ENCODE peak calls at places on chromosomes 2 and 18, in six cellular contexts. N is A549, K is prostate gland, X is PC-3, Z is colonic mucosa, P is right cardiac atrium. M is an unnamed sample.

GRCh38 chr18:25786778-25787177 is 303.6 kb downstream of the SS18 start:
- DNase-seq in N (no peak), K (no peak), X (peak), Z (no peak), P (no peak), M (no peak)

GRCh38 chr2:229582151-229582550 is 132.2 kb downstream of the DNER start:
- DNase-seq in N (no peak), K (no peak), X (no peak), Z (no peak), P (no peak), M (no peak)

GRCh38 chr2:226601881-226602280 is 197.7 kb downstream of the IRS1 start:
- DNase-seq in N (no peak), K (no peak), X (no peak), Z (no peak), P (no peak), M (no peak)

GRCh38 chr2:126761981-126762878 is 106.3 kb downstream of the GYPC start:
- DNase-seq in N (no peak), K (no peak), X (no peak), Z (no peak), P (no peak), M (peak)

GRCh38 chr2:128451084-128451483 is 132.4 kb upstream of the HS6ST1 start:
- DNase-seq in N (no peak), K (no peak), X (no peak), Z (peak), P (no peak), M (no peak)

GRCh38 chr2:58633576-58634365 is 392.6 kb upstream of the FANCL start:
- DNase-seq in N (peak), K (no peak), X (peak), Z (no peak), P (no peak), M (no peak)

GRCh38 chr2:176325732-176326131 is 56.5 kb downstream of the MTX2 start:
- DNase-seq in N (peak), K (no peak), X (no peak), Z (peak), P (no peak), M (no peak)

GRCh38 chr18:13612111-13612997 is 114.0 kb downstream of the FAM210A start:
- DNase-seq in N (no peak), K (no peak), X (no peak), Z (peak), P (no peak), M (peak)

GRCh38 chr2:66581461-66582363 is 146.8 kb downstream of the MEIS1 start:
- DNase-seq in N (no peak), K (no peak), X (no peak), Z (no peak), P (no peak), M (no peak)
- H3K4me3 ChIP-seq in N (no peak), K (peak), X (no peak), Z (peak), P (no peak), M (no peak)

GRCh38 chr2:44940612-44941464 is 664 bp upstream of the SIX3 start:
- DNase-seq in N (no peak), K (no peak), X (no peak), Z (no peak), P (no peak), M (no peak)

GRCh38 chr2:44941551-44942234 is at the start of gene SIX3:
- DNase-seq in N (peak), K (no peak), X (peak), Z (no peak), P (no peak), M (peak)

GRCh38 chr2:44943693-44944101 is 2.2 kb downstream of the SIX3 start:
- DNase-seq in N (no peak), K (no peak), X (no peak), Z (no peak), P (no peak), M (no peak)

GRCh38 chr2:44943031-44943692 is 1.7 kb downstream of the SIX3 start:
- DNase-seq in N (no peak), K (no peak), X (no peak), Z (no peak), P (no peak), M (no peak)

GRCh38 chr2:44942304-44943030 is 965 bp downstream of the SIX3 start:
- DNase-seq in N (no peak), K (no peak), X (no peak), Z (no peak), P (peak), M (no peak)
- H3K4me3 ChIP-seq in N (no peak), K (peak), X (peak), Z (peak), P (peak), M (no peak)

DNA sequence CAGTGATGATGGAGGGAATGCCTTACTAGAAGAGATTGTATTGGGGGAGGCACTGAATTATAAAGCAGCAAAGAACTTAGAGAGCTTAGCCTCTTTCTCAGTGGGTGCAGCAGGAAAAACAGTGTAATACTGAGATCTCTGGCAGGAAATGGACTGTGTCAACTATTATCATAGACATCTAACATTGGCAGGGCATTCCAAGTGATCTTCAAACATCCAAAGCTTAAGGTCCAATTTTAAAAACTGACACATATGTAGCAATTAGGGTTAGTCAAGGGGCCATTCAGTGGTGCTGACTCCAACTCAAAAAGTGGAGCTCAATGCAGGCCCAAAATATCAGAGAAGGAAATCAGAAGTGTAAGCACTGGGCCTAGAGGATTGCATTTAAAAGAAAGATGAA is 106.6 kb upstream of the DDX18 start:
- DNase-seq in N (no peak), K (no peak), X (no peak), Z (no peak), P (no peak), M (no peak)
- H3K4me3 ChIP-seq in N (no peak), K (no peak), X (no peak), Z (no peak), P (no peak), M (no peak)

GRCh38 chr18:48137354-48138208 is 207.1 kb upstream of the SMAD2 start:
- DNase-seq in N (no peak), K (no peak), X (peak), Z (peak), P (no peak), M (no peak)

GRCh38 chr18:48136544-48137353 is 206.3 kb upstream of the SMAD2 start:
- DNase-seq in N (no peak), K (peak), X (no peak), Z (peak), P (peak), M (no peak)

GRCh38 chr18:48134609-48135008 is 204.2 kb upstream of the SMAD2 start:
- DNase-seq in N (no peak), K (no peak), X (no peak), Z (no peak), P (no peak), M (no peak)

GRCh38 chr18:48135436-48135966 is 205.0 kb upstream of the SMAD2 start:
- DNase-seq in N (no peak), K (no peak), X (no peak), Z (peak), P (no peak), M (no peak)

GRCh38 chr18:48136051-48136543 is 205.6 kb upstream of the SMAD2 start:
- DNase-seq in N (no peak), K (no peak), X (no peak), Z (peak), P (peak), M (no peak)
- H3K4me3 ChIP-seq in N (peak), K (peak), X (peak), Z (peak), P (peak), M (no peak)

DNA sequence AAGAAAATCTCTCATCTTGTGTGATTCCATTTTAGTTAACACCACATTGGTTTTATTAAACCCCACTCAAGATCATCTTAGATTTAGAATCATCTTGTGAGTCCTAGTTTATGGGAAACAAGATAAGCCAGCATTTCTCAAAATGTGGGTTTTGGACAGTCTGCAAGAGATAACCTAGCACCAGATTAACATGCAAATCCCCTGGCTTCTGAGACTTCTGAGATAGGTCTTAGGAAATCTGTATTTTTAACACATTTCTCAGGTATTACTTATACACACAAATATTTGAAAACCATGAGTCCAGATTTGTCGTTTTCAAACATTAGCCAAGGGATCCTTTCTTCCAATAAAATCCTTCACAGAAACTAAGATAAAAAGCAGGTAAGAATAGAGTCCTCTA is 287.1 kb upstream of the FN1 start:
- DNase-seq in N (no peak), K (no peak), X (no peak), Z (no peak), P (no peak), M (no peak)
- H3K4me3 ChIP-seq in N (no peak), K (no peak), X (no peak), Z (no peak), P (no peak), M (no peak)

GRCh38 chr2:56337342-56337741 is 153.6 kb downstream of the CCDC85A start:
- DNase-seq in N (no peak), K (no peak), X (peak), Z (no peak), P (no peak), M (no peak)
- H3K4me3 ChIP-seq in N (no peak), K (no peak), X (no peak), Z (no peak), P (no peak), M (no peak)

GRCh38 chr18:57976230-57976773 is 67.7 kb upstream of the NEDD4L start:
- DNase-seq in N (no peak), K (no peak), X (no peak), Z (no peak), P (no peak), M (no peak)

GRCh38 chr18:57974585-57974984 is 69.4 kb upstream of the NEDD4L start:
- DNase-seq in N (no peak), K (no peak), X (no peak), Z (no peak), P (no peak), M (no peak)

GRCh38 chr18:57980573-57981348 is 63.3 kb upstream of the NEDD4L start:
- DNase-seq in N (no peak), K (no peak), X (no peak), Z (no peak), P (no peak), M (no peak)

GRCh38 chr18:57973889-57974288 is 70.1 kb upstream of the NEDD4L start:
- DNase-seq in N (no peak), K (no peak), X (no peak), Z (no peak), P (no peak), M (no peak)

DNA sequence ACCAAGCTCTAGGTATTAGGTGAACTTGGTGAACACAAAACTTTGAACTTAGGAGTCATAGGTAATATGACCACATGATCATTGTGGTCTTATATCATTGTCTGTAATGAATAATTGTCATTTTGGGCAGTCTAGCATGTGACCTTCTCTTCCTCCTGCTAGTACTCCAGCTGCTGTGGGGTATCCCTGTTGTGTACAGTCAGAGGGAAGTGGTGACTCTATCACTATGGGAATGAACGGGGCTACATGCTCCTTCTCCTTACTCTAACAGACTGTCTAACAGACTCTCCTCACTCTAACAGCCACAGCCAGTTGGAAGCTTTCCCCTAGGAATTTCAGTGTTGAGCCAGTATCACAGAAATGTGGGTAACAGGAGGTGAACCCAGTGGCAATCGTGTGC is 68.2 kb upstream of the NEDD4L start:
- DNase-seq in N (no peak), K (no peak), X (no peak), Z (no peak), P (no peak), M (no peak)
- H3K4me3 ChIP-seq in N (no peak), K (no peak), X (no peak), Z (no peak), P (no peak), M (no peak)

M was measured in CD8-positive, alpha-beta memory T cell.